ENCODE peak calls at places on chromosome 6, in eight cellular contexts. One of them, this sample, is unnamed.

GRCh38 chr6:43045371-43045930 is 8.2 kb downstream of the CUL7 start:
- DNase-seq in heart left ventricle: no peak
- DNase-seq in ascending aorta: no peak
- DNase-seq in right lobe of liver: no peak
- DNase-seq in dorsolateral prefrontal cortex: no peak
- DNase-seq in omental fat pad: no peak
- DNase-seq in CD4-positive, alpha-beta T cell: no peak
- DNase-seq in cardiac fibroblast: no peak
- DNase-seq in this sample: no peak

GRCh38 chr6:88220493-88220892 is 54.3 kb upstream of the CNR1 start:
- DNase-seq in heart left ventricle: no peak
- DNase-seq in ascending aorta: no peak
- DNase-seq in right lobe of liver: no peak
- DNase-seq in dorsolateral prefrontal cortex: no peak
- DNase-seq in omental fat pad: no peak
- DNase-seq in CD4-positive, alpha-beta T cell: no peak
- DNase-seq in cardiac fibroblast: peak; percentile 49
- DNase-seq in this sample: no peak

GRCh38 chr6:169738204-169738971 is 13.0 kb downstream of the DYNLT2 start:
- DNase-seq in heart left ventricle: no peak
- DNase-seq in ascending aorta: no peak
- DNase-seq in right lobe of liver: no peak
- DNase-seq in dorsolateral prefrontal cortex: no peak
- DNase-seq in omental fat pad: no peak
- DNase-seq in CD4-positive, alpha-beta T cell: no peak
- DNase-seq in cardiac fibroblast: peak; percentile 45
- DNase-seq in this sample: no peak

GRCh38 chr6:144559865-144560603 is 274.9 kb downstream of the UTRN start:
- DNase-seq in heart left ventricle: no peak
- DNase-seq in ascending aorta: no peak
- DNase-seq in right lobe of liver: no peak
- DNase-seq in dorsolateral prefrontal cortex: no peak
- DNase-seq in omental fat pad: no peak
- DNase-seq in CD4-positive, alpha-beta T cell: peak; percentile 2
- DNase-seq in cardiac fibroblast: peak; percentile 49
- DNase-seq in this sample: no peak

GRCh38 chr6:137043710-137044365 is 927 bp downstream of the IL20RA start:
- DNase-seq in heart left ventricle: peak; percentile 17
- DNase-seq in ascending aorta: no peak
- DNase-seq in right lobe of liver: no peak
- DNase-seq in dorsolateral prefrontal cortex: no peak
- DNase-seq in omental fat pad: no peak
- DNase-seq in CD4-positive, alpha-beta T cell: no peak
- DNase-seq in cardiac fibroblast: peak; percentile 50
- DNase-seq in this sample: no peak

GRCh38 chr6:1832358-1832757 is 222.6 kb downstream of the FOXC1 start:
- DNase-seq in heart left ventricle: no peak
- DNase-seq in ascending aorta: no peak
- DNase-seq in right lobe of liver: no peak
- DNase-seq in dorsolateral prefrontal cortex: no peak
- DNase-seq in omental fat pad: no peak
- DNase-seq in CD4-positive, alpha-beta T cell: no peak
- DNase-seq in cardiac fibroblast: no peak
- DNase-seq in this sample: no peak

GRCh38 chr6:52013035-52013434 is 74.4 kb downstream of the PKHD1 start:
- DNase-seq in heart left ventricle: no peak
- DNase-seq in ascending aorta: no peak
- DNase-seq in right lobe of liver: no peak
- DNase-seq in dorsolateral prefrontal cortex: no peak
- DNase-seq in omental fat pad: no peak
- DNase-seq in CD4-positive, alpha-beta T cell: no peak
- DNase-seq in cardiac fibroblast: peak; percentile 2
- DNase-seq in this sample: no peak

GRCh38 chr6:148059869-148060268 is 282.8 kb upstream of the SASH1 start:
- DNase-seq in heart left ventricle: no peak
- DNase-seq in ascending aorta: no peak
- DNase-seq in right lobe of liver: no peak
- DNase-seq in dorsolateral prefrontal cortex: no peak
- DNase-seq in omental fat pad: no peak
- DNase-seq in CD4-positive, alpha-beta T cell: no peak
- DNase-seq in cardiac fibroblast: no peak
- DNase-seq in this sample: no peak

GRCh38 chr6:125658759-125659431 is 90.5 kb upstream of the HEY2 start:
- DNase-seq in heart left ventricle: peak; percentile 47
- DNase-seq in ascending aorta: no peak
- DNase-seq in right lobe of liver: no peak
- DNase-seq in dorsolateral prefrontal cortex: no peak
- DNase-seq in omental fat pad: no peak
- DNase-seq in CD4-positive, alpha-beta T cell: no peak
- DNase-seq in cardiac fibroblast: no peak
- DNase-seq in this sample: no peak

GRCh38 chr6:15479761-15480160 is 183.1 kb downstream of the DTNBP1 start:
- DNase-seq in heart left ventricle: peak; percentile 51
- DNase-seq in ascending aorta: no peak
- DNase-seq in right lobe of liver: no peak
- DNase-seq in dorsolateral prefrontal cortex: no peak
- DNase-seq in omental fat pad: no peak
- DNase-seq in CD4-positive, alpha-beta T cell: no peak
- DNase-seq in cardiac fibroblast: no peak
- DNase-seq in this sample: no peak

GRCh38 chr6:125533710-125534397 is 215.6 kb upstream of the HEY2 start:
- DNase-seq in heart left ventricle: no peak
- DNase-seq in ascending aorta: no peak
- DNase-seq in right lobe of liver: no peak
- DNase-seq in dorsolateral prefrontal cortex: no peak
- DNase-seq in omental fat pad: no peak
- DNase-seq in CD4-positive, alpha-beta T cell: no peak
- DNase-seq in cardiac fibroblast: peak; percentile 8
- DNase-seq in this sample: no peak

GRCh38 chr6:24780206-24780605 is 5.5 kb downstream of the GMNN start:
- DNase-seq in heart left ventricle: no peak
- DNase-seq in ascending aorta: no peak
- DNase-seq in right lobe of liver: no peak
- DNase-seq in dorsolateral prefrontal cortex: no peak
- DNase-seq in omental fat pad: no peak
- DNase-seq in CD4-positive, alpha-beta T cell: no peak
- DNase-seq in cardiac fibroblast: peak; percentile 35
- DNase-seq in this sample: no peak

GRCh38 chr6:158818580-158819212 is 472 bp downstream of the EZR start:
- DNase-seq in heart left ventricle: peak; percentile 66
- DNase-seq in ascending aorta: peak; percentile 79
- DNase-seq in right lobe of liver: peak; percentile 78
- DNase-seq in dorsolateral prefrontal cortex: no peak
- DNase-seq in omental fat pad: no peak
- DNase-seq in CD4-positive, alpha-beta T cell: peak; percentile 49
- DNase-seq in cardiac fibroblast: peak; percentile 65
- DNase-seq in this sample: peak; percentile 72

GRCh38 chr6:3732345-3733141 is 19.0 kb downstream of the PXDC1 start:
- DNase-seq in heart left ventricle: peak; percentile 72
- DNase-seq in ascending aorta: peak; percentile 80
- DNase-seq in right lobe of liver: peak; percentile 80
- DNase-seq in dorsolateral prefrontal cortex: peak; percentile 80
- DNase-seq in omental fat pad: peak; percentile 55
- DNase-seq in CD4-positive, alpha-beta T cell: peak; percentile 52
- DNase-seq in cardiac fibroblast: peak; percentile 94
- DNase-seq in this sample: peak; percentile 54

GRCh38 chr6:15962449-15962764 is 166.5 kb upstream of the MYLIP start:
- DNase-seq in heart left ventricle: no peak
- DNase-seq in ascending aorta: no peak
- DNase-seq in right lobe of liver: no peak
- DNase-seq in dorsolateral prefrontal cortex: no peak
- DNase-seq in omental fat pad: no peak
- DNase-seq in CD4-positive, alpha-beta T cell: no peak
- DNase-seq in cardiac fibroblast: peak; percentile 81
- DNase-seq in this sample: no peak

GRCh38 chr6:33667072-33667471 is 44.4 kb downstream of the UQCC2 start:
- DNase-seq in heart left ventricle: no peak
- DNase-seq in ascending aorta: no peak
- DNase-seq in right lobe of liver: no peak
- DNase-seq in dorsolateral prefrontal cortex: no peak
- DNase-seq in omental fat pad: no peak
- DNase-seq in CD4-positive, alpha-beta T cell: no peak
- DNase-seq in cardiac fibroblast: no peak
- DNase-seq in this sample: no peak

GRCh38 chr6:33667776-33668175 is 43.7 kb downstream of the UQCC2 start:
- DNase-seq in heart left ventricle: no peak
- DNase-seq in ascending aorta: no peak
- DNase-seq in right lobe of liver: no peak
- DNase-seq in dorsolateral prefrontal cortex: no peak
- DNase-seq in omental fat pad: no peak
- DNase-seq in CD4-positive, alpha-beta T cell: no peak
- DNase-seq in cardiac fibroblast: no peak
- DNase-seq in this sample: no peak

GRCh38 chr6:33663727-33664449 is 42.8 kb downstream of the ITPR3 start:
- DNase-seq in heart left ventricle: no peak
- DNase-seq in ascending aorta: no peak
- DNase-seq in right lobe of liver: no peak
- DNase-seq in dorsolateral prefrontal cortex: no peak
- DNase-seq in omental fat pad: no peak
- DNase-seq in CD4-positive, alpha-beta T cell: no peak
- DNase-seq in cardiac fibroblast: no peak
- DNase-seq in this sample: no peak

GRCh38 chr6:33664506-33665057 is 43.5 kb downstream of the ITPR3 start:
- DNase-seq in heart left ventricle: no peak
- DNase-seq in ascending aorta: no peak
- DNase-seq in right lobe of liver: no peak
- DNase-seq in dorsolateral prefrontal cortex: no peak
- DNase-seq in omental fat pad: no peak
- DNase-seq in CD4-positive, alpha-beta T cell: no peak
- DNase-seq in cardiac fibroblast: no peak
- DNase-seq in this sample: no peak

GRCh38 chr6:33665957-33666356 is 44.8 kb downstream of the ITPR3 start:
- DNase-seq in heart left ventricle: no peak
- DNase-seq in ascending aorta: no peak
- DNase-seq in right lobe of liver: no peak
- DNase-seq in dorsolateral prefrontal cortex: no peak
- DNase-seq in omental fat pad: no peak
- DNase-seq in CD4-positive, alpha-beta T cell: no peak
- DNase-seq in cardiac fibroblast: no peak
- DNase-seq in this sample: no peak
- TF ChIP-seq CTCF in heart left ventricle: no peak
- TF ChIP-seq CTCF in ascending aorta: no peak
- TF ChIP-seq CTCF in right lobe of liver: no peak
- TF ChIP-seq CTCF in dorsolateral prefrontal cortex: no peak
- TF ChIP-seq CTCF in omental fat pad: no peak
- TF ChIP-seq CTCF in CD4-positive, alpha-beta T cell: no peak
- TF ChIP-seq CTCF in cardiac fibroblast: no peak
- TF ChIP-seq CTCF in this sample: no peak

DNA sequence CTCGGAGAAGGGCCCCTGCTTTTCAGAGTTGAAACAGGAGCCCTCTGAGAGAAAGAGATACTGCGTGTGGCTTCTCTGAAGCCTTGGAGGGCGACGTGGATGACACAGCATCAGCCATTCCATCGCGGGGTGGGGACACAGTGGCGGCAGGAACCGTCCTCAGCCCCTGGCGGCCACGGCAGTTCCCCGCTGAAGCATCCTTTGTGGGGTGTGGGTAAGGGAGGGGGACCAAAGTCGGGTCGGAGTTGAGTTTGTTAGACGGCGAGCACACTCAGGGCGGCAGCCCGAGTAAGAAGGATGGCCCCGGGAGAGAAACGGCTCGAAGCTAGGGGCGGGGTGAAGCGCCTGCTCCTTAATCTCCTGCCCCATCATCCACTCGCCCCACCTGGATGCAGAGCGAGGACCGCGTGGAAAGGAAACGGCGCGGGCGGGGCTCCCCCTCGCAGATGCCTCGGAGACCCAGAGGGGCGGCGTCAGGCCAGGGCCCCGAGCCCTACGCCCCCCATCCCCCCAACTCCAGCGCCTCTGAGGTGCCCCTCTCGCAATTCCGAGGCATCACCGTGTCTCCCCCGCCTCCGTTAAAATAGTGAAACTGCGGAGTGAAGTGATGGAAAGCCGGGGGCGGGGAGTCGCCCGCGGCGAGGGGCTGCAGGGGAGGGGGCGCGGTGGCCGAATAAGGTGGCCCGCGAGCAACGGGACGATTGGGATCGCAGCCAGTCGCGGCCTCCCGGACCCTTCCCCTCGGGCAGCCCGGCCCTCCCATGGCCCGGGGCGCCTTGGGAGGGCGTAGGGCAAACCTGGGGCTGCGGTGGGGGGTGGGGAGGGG is 796 bp upstream of the RREB1 start:
- DNase-seq in heart left ventricle: peak; percentile 49
- DNase-seq in ascending aorta: no peak
- DNase-seq in right lobe of liver: peak; percentile 60
- DNase-seq in dorsolateral prefrontal cortex: no peak
- DNase-seq in omental fat pad: no peak
- DNase-seq in CD4-positive, alpha-beta T cell: peak; percentile 40
- DNase-seq in cardiac fibroblast: peak; percentile 13
- DNase-seq in this sample: peak; percentile 59
- TF ChIP-seq CTCF in heart left ventricle: peak; percentile 22
- TF ChIP-seq CTCF in ascending aorta: no peak
- TF ChIP-seq CTCF in right lobe of liver: no peak
- TF ChIP-seq CTCF in dorsolateral prefrontal cortex: no peak
- TF ChIP-seq CTCF in omental fat pad: no peak
- TF ChIP-seq CTCF in CD4-positive, alpha-beta T cell: peak; percentile 60
- TF ChIP-seq CTCF in cardiac fibroblast: peak; percentile 39
- TF ChIP-seq CTCF in this sample: no peak

GRCh38 chr6:166514196-166514595 is 72.3 kb downstream of the RAMACL start:
- DNase-seq in heart left ventricle: no peak
- DNase-seq in ascending aorta: no peak
- DNase-seq in right lobe of liver: no peak
- DNase-seq in dorsolateral prefrontal cortex: no peak
- DNase-seq in omental fat pad: no peak
- DNase-seq in CD4-positive, alpha-beta T cell: no peak
- DNase-seq in cardiac fibroblast: no peak
- DNase-seq in this sample: no peak

GRCh38 chr6:166516256-166516655 is 70.2 kb downstream of the RAMACL start:
- DNase-seq in heart left ventricle: no peak
- DNase-seq in ascending aorta: no peak
- DNase-seq in right lobe of liver: no peak
- DNase-seq in dorsolateral prefrontal cortex: no peak
- DNase-seq in omental fat pad: no peak
- DNase-seq in CD4-positive, alpha-beta T cell: no peak
- DNase-seq in cardiac fibroblast: peak; percentile 36
- DNase-seq in this sample: no peak

GRCh38 chr6:166511316-166511715 is 75.2 kb downstream of the RAMACL start:
- DNase-seq in heart left ventricle: no peak
- DNase-seq in ascending aorta: no peak
- DNase-seq in right lobe of liver: no peak
- DNase-seq in dorsolateral prefrontal cortex: no peak
- DNase-seq in omental fat pad: no peak
- DNase-seq in CD4-positive, alpha-beta T cell: no peak
- DNase-seq in cardiac fibroblast: no peak
- DNase-seq in this sample: no peak

GRCh38 chr6:166512567-166512966 is 73.9 kb downstream of the RAMACL start:
- DNase-seq in heart left ventricle: no peak
- DNase-seq in ascending aorta: no peak
- DNase-seq in right lobe of liver: no peak
- DNase-seq in dorsolateral prefrontal cortex: no peak
- DNase-seq in omental fat pad: no peak
- DNase-seq in CD4-positive, alpha-beta T cell: peak; percentile 22
- DNase-seq in cardiac fibroblast: no peak
- DNase-seq in this sample: no peak

GRCh38 chr6:166515072-166515810 is 71.2 kb downstream of the RAMACL start:
- DNase-seq in heart left ventricle: no peak
- DNase-seq in ascending aorta: no peak
- DNase-seq in right lobe of liver: no peak
- DNase-seq in dorsolateral prefrontal cortex: no peak
- DNase-seq in omental fat pad: no peak
- DNase-seq in CD4-positive, alpha-beta T cell: peak; percentile 22
- DNase-seq in cardiac fibroblast: peak; percentile 94
- DNase-seq in this sample: peak; percentile 33
- TF ChIP-seq CTCF in heart left ventricle: peak; percentile 26
- TF ChIP-seq CTCF in ascending aorta: no peak
- TF ChIP-seq CTCF in right lobe of liver: no peak
- TF ChIP-seq CTCF in dorsolateral prefrontal cortex: no peak
- TF ChIP-seq CTCF in omental fat pad: no peak
- TF ChIP-seq CTCF in CD4-positive, alpha-beta T cell: no peak
- TF ChIP-seq CTCF in cardiac fibroblast: peak; percentile 66
- TF ChIP-seq CTCF in this sample: no peak

GRCh38 chr6:17432356-17432755 is 39.0 kb downstream of the CAP2 start:
- DNase-seq in heart left ventricle: no peak
- DNase-seq in ascending aorta: no peak
- DNase-seq in right lobe of liver: no peak
- DNase-seq in dorsolateral prefrontal cortex: no peak
- DNase-seq in omental fat pad: no peak
- DNase-seq in CD4-positive, alpha-beta T cell: no peak
- DNase-seq in cardiac fibroblast: peak; percentile 21
- DNase-seq in this sample: no peak
- TF ChIP-seq CTCF in heart left ventricle: no peak
- TF ChIP-seq CTCF in ascending aorta: no peak
- TF ChIP-seq CTCF in right lobe of liver: no peak
- TF ChIP-seq CTCF in dorsolateral prefrontal cortex: no peak
- TF ChIP-seq CTCF in omental fat pad: no peak
- TF ChIP-seq CTCF in CD4-positive, alpha-beta T cell: no peak
- TF ChIP-seq CTCF in cardiac fibroblast: no peak
- TF ChIP-seq CTCF in this sample: no peak